ENCODE peak calls at places on chromosomes 2 and 18, in nine cellular contexts. One of them, this sample, is unnamed.

GRCh38 chr18:6327895-6328623 is 86.7 kb downstream of the L3MBTL4 start:
- DNase-seq in activated CD4-positive, alpha-beta T cell treated with anti-CD3 and anti-CD28 coated beads, Interleukin-2, amount 50 U/mL, for 4 hours: no peak
- DNase-seq in hypothalamus: no peak
- DNase-seq in effector CD4-positive, alpha-beta T cell: no peak
- DNase-seq in stimulated activated CD8-positive, alpha-beta memory T cell treated with anti-CD3 and anti-CD28 coated beads, Interleukin-4, amount 100 ng/mL, for 4 hours: no peak
- DNase-seq in T-helper 9 cell: no peak
- DNase-seq in Jurkat, Clone E6-1: no peak
- DNase-seq in stimulated activated naive CD8-positive, alpha-beta T cell treated with anti-CD3 and anti-CD28 coated beads, Interleukin-15, Interleukin-2, amounts not matched to agents 100 U/mL and 50 U/mL, for 24 hours: no peak
- DNase-seq in A549: no peak
- DNase-seq in this sample: no peak

GRCh38 chr2:144711546-144712276 is 191.8 kb upstream of the ZEB2 start:
- DNase-seq in activated CD4-positive, alpha-beta T cell treated with anti-CD3 and anti-CD28 coated beads, Interleukin-2, amount 50 U/mL, for 4 hours: no peak
- DNase-seq in hypothalamus: no peak
- DNase-seq in effector CD4-positive, alpha-beta T cell: no peak
- DNase-seq in stimulated activated CD8-positive, alpha-beta memory T cell treated with anti-CD3 and anti-CD28 coated beads, Interleukin-4, amount 100 ng/mL, for 4 hours: no peak
- DNase-seq in T-helper 9 cell: no peak
- DNase-seq in Jurkat, Clone E6-1: no peak
- DNase-seq in stimulated activated naive CD8-positive, alpha-beta T cell treated with anti-CD3 and anti-CD28 coated beads, Interleukin-15, Interleukin-2, amounts not matched to agents 100 U/mL and 50 U/mL, for 24 hours: no peak
- DNase-seq in A549: no peak
- DNase-seq in this sample: no peak

GRCh38 chr2:27102329-27102728 is 15.8 kb downstream of the KHK start:
- DNase-seq in activated CD4-positive, alpha-beta T cell treated with anti-CD3 and anti-CD28 coated beads, Interleukin-2, amount 50 U/mL, for 4 hours: no peak
- DNase-seq in hypothalamus: no peak
- DNase-seq in effector CD4-positive, alpha-beta T cell: no peak
- DNase-seq in stimulated activated CD8-positive, alpha-beta memory T cell treated with anti-CD3 and anti-CD28 coated beads, Interleukin-4, amount 100 ng/mL, for 4 hours: no peak
- DNase-seq in T-helper 9 cell: no peak
- DNase-seq in Jurkat, Clone E6-1: no peak
- DNase-seq in stimulated activated naive CD8-positive, alpha-beta T cell treated with anti-CD3 and anti-CD28 coated beads, Interleukin-15, Interleukin-2, amounts not matched to agents 100 U/mL and 50 U/mL, for 24 hours: no peak
- DNase-seq in A549: no peak
- DNase-seq in this sample: no peak

GRCh38 chr2:179107737-179108136 is 57.8 kb upstream of the CCDC141 start:
- DNase-seq in activated CD4-positive, alpha-beta T cell treated with anti-CD3 and anti-CD28 coated beads, Interleukin-2, amount 50 U/mL, for 4 hours: no peak
- DNase-seq in hypothalamus: no peak
- DNase-seq in effector CD4-positive, alpha-beta T cell: no peak
- DNase-seq in stimulated activated CD8-positive, alpha-beta memory T cell treated with anti-CD3 and anti-CD28 coated beads, Interleukin-4, amount 100 ng/mL, for 4 hours: no peak
- DNase-seq in T-helper 9 cell: no peak
- DNase-seq in Jurkat, Clone E6-1: no peak
- DNase-seq in stimulated activated naive CD8-positive, alpha-beta T cell treated with anti-CD3 and anti-CD28 coated beads, Interleukin-15, Interleukin-2, amounts not matched to agents 100 U/mL and 50 U/mL, for 24 hours: no peak
- DNase-seq in A549: peak; percentile 35
- DNase-seq in this sample: no peak

GRCh38 chr2:177147093-177147694 is 65.4 kb upstream of the HNRNPA3 start:
- DNase-seq in activated CD4-positive, alpha-beta T cell treated with anti-CD3 and anti-CD28 coated beads, Interleukin-2, amount 50 U/mL, for 4 hours: no peak
- DNase-seq in hypothalamus: no peak
- DNase-seq in effector CD4-positive, alpha-beta T cell: no peak
- DNase-seq in stimulated activated CD8-positive, alpha-beta memory T cell treated with anti-CD3 and anti-CD28 coated beads, Interleukin-4, amount 100 ng/mL, for 4 hours: no peak
- DNase-seq in T-helper 9 cell: no peak
- DNase-seq in Jurkat, Clone E6-1: peak; percentile 51
- DNase-seq in stimulated activated naive CD8-positive, alpha-beta T cell treated with anti-CD3 and anti-CD28 coated beads, Interleukin-15, Interleukin-2, amounts not matched to agents 100 U/mL and 50 U/mL, for 24 hours: no peak
- DNase-seq in A549: peak; percentile 69
- DNase-seq in this sample: peak; percentile 64

GRCh38 chr2:758073-758820 is 81.0 kb upstream of the TMEM18 start:
- DNase-seq in activated CD4-positive, alpha-beta T cell treated with anti-CD3 and anti-CD28 coated beads, Interleukin-2, amount 50 U/mL, for 4 hours: no peak
- DNase-seq in hypothalamus: no peak
- DNase-seq in effector CD4-positive, alpha-beta T cell: no peak
- DNase-seq in stimulated activated CD8-positive, alpha-beta memory T cell treated with anti-CD3 and anti-CD28 coated beads, Interleukin-4, amount 100 ng/mL, for 4 hours: no peak
- DNase-seq in T-helper 9 cell: no peak
- DNase-seq in Jurkat, Clone E6-1: peak; percentile 65
- DNase-seq in stimulated activated naive CD8-positive, alpha-beta T cell treated with anti-CD3 and anti-CD28 coated beads, Interleukin-15, Interleukin-2, amounts not matched to agents 100 U/mL and 50 U/mL, for 24 hours: no peak
- DNase-seq in A549: no peak
- DNase-seq in this sample: no peak

GRCh38 chr2:53210538-53210937 is 557.1 kb upstream of the CHAC2 start:
- DNase-seq in activated CD4-positive, alpha-beta T cell treated with anti-CD3 and anti-CD28 coated beads, Interleukin-2, amount 50 U/mL, for 4 hours: no peak
- DNase-seq in hypothalamus: no peak
- DNase-seq in effector CD4-positive, alpha-beta T cell: no peak
- DNase-seq in stimulated activated CD8-positive, alpha-beta memory T cell treated with anti-CD3 and anti-CD28 coated beads, Interleukin-4, amount 100 ng/mL, for 4 hours: no peak
- DNase-seq in T-helper 9 cell: no peak
- DNase-seq in Jurkat, Clone E6-1: no peak
- DNase-seq in stimulated activated naive CD8-positive, alpha-beta T cell treated with anti-CD3 and anti-CD28 coated beads, Interleukin-15, Interleukin-2, amounts not matched to agents 100 U/mL and 50 U/mL, for 24 hours: no peak
- DNase-seq in A549: peak; percentile 17
- DNase-seq in this sample: no peak

GRCh38 chr2:60337142-60337497 is 216.3 kb downstream of the BCL11A start:
- DNase-seq in activated CD4-positive, alpha-beta T cell treated with anti-CD3 and anti-CD28 coated beads, Interleukin-2, amount 50 U/mL, for 4 hours: no peak
- DNase-seq in hypothalamus: no peak
- DNase-seq in effector CD4-positive, alpha-beta T cell: no peak
- DNase-seq in stimulated activated CD8-positive, alpha-beta memory T cell treated with anti-CD3 and anti-CD28 coated beads, Interleukin-4, amount 100 ng/mL, for 4 hours: no peak
- DNase-seq in T-helper 9 cell: no peak
- DNase-seq in Jurkat, Clone E6-1: peak; percentile 7
- DNase-seq in stimulated activated naive CD8-positive, alpha-beta T cell treated with anti-CD3 and anti-CD28 coated beads, Interleukin-15, Interleukin-2, amounts not matched to agents 100 U/mL and 50 U/mL, for 24 hours: no peak
- DNase-seq in A549: no peak
- DNase-seq in this sample: no peak

GRCh38 chr2:129347486-129348217 is 631.8 kb upstream of the RAB6C start:
- DNase-seq in activated CD4-positive, alpha-beta T cell treated with anti-CD3 and anti-CD28 coated beads, Interleukin-2, amount 50 U/mL, for 4 hours: no peak
- DNase-seq in hypothalamus: no peak
- DNase-seq in effector CD4-positive, alpha-beta T cell: no peak
- DNase-seq in stimulated activated CD8-positive, alpha-beta memory T cell treated with anti-CD3 and anti-CD28 coated beads, Interleukin-4, amount 100 ng/mL, for 4 hours: no peak
- DNase-seq in T-helper 9 cell: no peak
- DNase-seq in Jurkat, Clone E6-1: no peak
- DNase-seq in stimulated activated naive CD8-positive, alpha-beta T cell treated with anti-CD3 and anti-CD28 coated beads, Interleukin-15, Interleukin-2, amounts not matched to agents 100 U/mL and 50 U/mL, for 24 hours: no peak
- DNase-seq in A549: no peak
- DNase-seq in this sample: no peak